ENCODE peak calls at places on chromosomes 3 and 15, in four cellular contexts. One of them, this sample, is unnamed.

GRCh38 chr15:67873777-67874176 is 33.9 kb upstream of the RNU6-1 start:
- DNase-seq in HFF-Myc: no peak
- DNase-seq in endothelial cell of umbilical vein: no peak
- DNase-seq in omental fat pad: no peak
- DNase-seq in this sample: no peak

GRCh38 chr3:130688015-130688414 is 58.6 kb downstream of the PIK3R4 start:
- DNase-seq in HFF-Myc: no peak
- DNase-seq in endothelial cell of umbilical vein: no peak
- DNase-seq in omental fat pad: no peak
- DNase-seq in this sample: no peak

GRCh38 chr15:33547876-33548275 is 237.1 kb downstream of the RYR3 start:
- DNase-seq in HFF-Myc: peak
- DNase-seq in endothelial cell of umbilical vein: peak
- DNase-seq in omental fat pad: no peak
- DNase-seq in this sample: no peak

GRCh38 chr3:184730924-184731323 is 19.1 kb upstream of the MAGEF1 start:
- DNase-seq in HFF-Myc: no peak
- DNase-seq in endothelial cell of umbilical vein: no peak
- DNase-seq in omental fat pad: no peak
- DNase-seq in this sample: no peak

GRCh38 chr3:195849322-195850074 is 37.8 kb upstream of the MUC4 start:
- DNase-seq in HFF-Myc: no peak
- DNase-seq in endothelial cell of umbilical vein: peak
- DNase-seq in omental fat pad: no peak
- DNase-seq in this sample: no peak

GRCh38 chr3:60650171-60650570 is 601.1 kb downstream of the FHIT start:
- DNase-seq in HFF-Myc: no peak
- DNase-seq in endothelial cell of umbilical vein: no peak
- DNase-seq in omental fat pad: no peak
- DNase-seq in this sample: no peak

GRCh38 chr3:49717539-49718418 is 1.7 kb downstream of the AMIGO3 start:
- DNase-seq in HFF-Myc: no peak
- DNase-seq in endothelial cell of umbilical vein: no peak
- DNase-seq in omental fat pad: no peak
- DNase-seq in this sample: no peak

GRCh38 chr3:179432021-179432420 is 19.2 kb downstream of the GNB4 start:
- DNase-seq in HFF-Myc: no peak
- DNase-seq in endothelial cell of umbilical vein: no peak
- DNase-seq in omental fat pad: no peak
- DNase-seq in this sample: no peak

GRCh38 chr3:197238842-197239241 is 59.6 kb downstream of the DLG1 start:
- DNase-seq in HFF-Myc: no peak
- DNase-seq in endothelial cell of umbilical vein: no peak
- DNase-seq in omental fat pad: no peak
- DNase-seq in this sample: no peak

GRCh38 chr3:138640537-138640936 is 32.0 kb downstream of the FAIM start:
- DNase-seq in HFF-Myc: no peak
- DNase-seq in endothelial cell of umbilical vein: no peak
- DNase-seq in omental fat pad: no peak
- DNase-seq in this sample: no peak

GRCh38 chr3:128190501-128190900 is 37.2 kb downstream of the EEFSEC start:
- DNase-seq in HFF-Myc: no peak
- DNase-seq in endothelial cell of umbilical vein: no peak
- DNase-seq in omental fat pad: no peak
- DNase-seq in this sample: no peak

GRCh38 chr15:40307421-40308165 is at the start of gene PLCB2:
- DNase-seq in HFF-Myc: no peak
- DNase-seq in endothelial cell of umbilical vein: no peak
- DNase-seq in omental fat pad: no peak
- DNase-seq in this sample: peak

GRCh38 chr15:66023322-66023972 is 154.2 kb downstream of the RAB11A start:
- DNase-seq in HFF-Myc: no peak
- DNase-seq in endothelial cell of umbilical vein: no peak
- DNase-seq in omental fat pad: no peak
- DNase-seq in this sample: no peak

GRCh38 chr3:50924638-50925037 is 249.9 kb downstream of the DOCK3 start:
- DNase-seq in HFF-Myc: no peak
- DNase-seq in endothelial cell of umbilical vein: no peak
- DNase-seq in omental fat pad: no peak
- DNase-seq in this sample: no peak

GRCh38 chr3:140147965-140148490 is 213.0 kb downstream of the CLSTN2 start:
- DNase-seq in HFF-Myc: no peak
- DNase-seq in endothelial cell of umbilical vein: no peak
- DNase-seq in omental fat pad: no peak
- DNase-seq in this sample: no peak

GRCh38 chr15:84826369-84826823 is 9.2 kb downstream of the ALPK3 start:
- DNase-seq in HFF-Myc: no peak
- DNase-seq in endothelial cell of umbilical vein: no peak
- DNase-seq in omental fat pad: no peak
- DNase-seq in this sample: no peak

GRCh38 chr3:30511524-30512278 is 94.7 kb upstream of the TGFBR2 start:
- DNase-seq in HFF-Myc: peak
- DNase-seq in endothelial cell of umbilical vein: peak
- DNase-seq in omental fat pad: no peak
- DNase-seq in this sample: no peak

GRCh38 chr3:142947799-142948575 is 15.5 kb downstream of the PAQR9 start:
- DNase-seq in HFF-Myc: no peak
- DNase-seq in endothelial cell of umbilical vein: no peak
- DNase-seq in omental fat pad: no peak
- DNase-seq in this sample: no peak

GRCh38 chr15:58957101-58957973 is 23.9 kb upstream of the SLTM start:
- DNase-seq in HFF-Myc: no peak
- DNase-seq in endothelial cell of umbilical vein: peak
- DNase-seq in omental fat pad: no peak
- DNase-seq in this sample: peak

GRCh38 chr3:172869356-172869755 is 118.8 kb downstream of the ECT2 start:
- DNase-seq in HFF-Myc: peak
- DNase-seq in endothelial cell of umbilical vein: no peak
- DNase-seq in omental fat pad: no peak
- DNase-seq in this sample: no peak

GRCh38 chr3:69326821-69327433 is 59.0 kb downstream of the FRMD4B start:
- DNase-seq in HFF-Myc: no peak
- DNase-seq in endothelial cell of umbilical vein: peak
- DNase-seq in omental fat pad: no peak
- DNase-seq in this sample: no peak

GRCh38 chr3:90056633-90057032 is 949.2 kb downstream of the EPHA3 start:
- DNase-seq in HFF-Myc: no peak
- DNase-seq in endothelial cell of umbilical vein: no peak
- DNase-seq in omental fat pad: no peak
- DNase-seq in this sample: no peak

GRCh38 chr15:81294501-81294850 is 29.5 kb downstream of the STARD5 start:
- DNase-seq in HFF-Myc: no peak
- DNase-seq in endothelial cell of umbilical vein: no peak
- DNase-seq in omental fat pad: no peak
- DNase-seq in this sample: no peak

GRCh38 chr3:46695177-46695961 is 1.9 kb upstream of the ALS2CL start:
- DNase-seq in HFF-Myc: no peak
- DNase-seq in endothelial cell of umbilical vein: peak
- DNase-seq in omental fat pad: peak
- DNase-seq in this sample: no peak

GRCh38 chr3:185176756-185177359 is 24.0 kb upstream of the C3orf70 start:
- DNase-seq in HFF-Myc: no peak
- DNase-seq in endothelial cell of umbilical vein: peak
- DNase-seq in omental fat pad: no peak
- DNase-seq in this sample: no peak

GRCh38 chr3:187288176-187288893 is 3.2 kb downstream of the MASP1 start:
- DNase-seq in HFF-Myc: no peak
- DNase-seq in endothelial cell of umbilical vein: peak
- DNase-seq in omental fat pad: no peak
- DNase-seq in this sample: no peak

GRCh38 chr15:57671636-57672035 is 34.9 kb upstream of the POLR2M start:
- DNase-seq in HFF-Myc: no peak
- DNase-seq in endothelial cell of umbilical vein: peak
- DNase-seq in omental fat pad: no peak
- DNase-seq in this sample: no peak

GRCh38 chr3:78660958-78661357 is 1106.8 kb downstream of the ROBO1 start:
- DNase-seq in HFF-Myc: no peak
- DNase-seq in endothelial cell of umbilical vein: no peak
- DNase-seq in omental fat pad: no peak
- DNase-seq in this sample: no peak

GRCh38 chr3:72664171-72664570 is 184.1 kb downstream of the SHQ1 start:
- DNase-seq in HFF-Myc: no peak
- DNase-seq in endothelial cell of umbilical vein: no peak
- DNase-seq in omental fat pad: no peak
- DNase-seq in this sample: no peak
- TF ChIP-seq CTCF in HFF-Myc: no peak
- TF ChIP-seq CTCF in endothelial cell of umbilical vein: no peak
- TF ChIP-seq CTCF in omental fat pad: no peak
- TF ChIP-seq CTCF in this sample: no peak

GRCh38 chr3:75295013-75295412 is 369.1 kb upstream of the FRG2C start:
- DNase-seq in HFF-Myc: no peak
- DNase-seq in endothelial cell of umbilical vein: no peak
- DNase-seq in omental fat pad: no peak
- DNase-seq in this sample: no peak
- TF ChIP-seq CTCF in HFF-Myc: no peak
- TF ChIP-seq CTCF in endothelial cell of umbilical vein: no peak
- TF ChIP-seq CTCF in omental fat pad: no peak
- TF ChIP-seq CTCF in this sample: no peak

GRCh38 chr3:125606291-125606690 is 11.0 kb upstream of the OSBPL11 start:
- DNase-seq in HFF-Myc: no peak
- DNase-seq in endothelial cell of umbilical vein: no peak
- DNase-seq in omental fat pad: no peak
- DNase-seq in this sample: no peak

GRCh38 chr3:125608419-125608818 is 13.1 kb upstream of the OSBPL11 start:
- DNase-seq in HFF-Myc: no peak
- DNase-seq in endothelial cell of umbilical vein: no peak
- DNase-seq in omental fat pad: no peak
- DNase-seq in this sample: no peak

GRCh38 chr3:125605771-125606170 is 10.5 kb upstream of the OSBPL11 start:
- DNase-seq in HFF-Myc: no peak
- DNase-seq in endothelial cell of umbilical vein: no peak
- DNase-seq in omental fat pad: no peak
- DNase-seq in this sample: no peak

DNA sequence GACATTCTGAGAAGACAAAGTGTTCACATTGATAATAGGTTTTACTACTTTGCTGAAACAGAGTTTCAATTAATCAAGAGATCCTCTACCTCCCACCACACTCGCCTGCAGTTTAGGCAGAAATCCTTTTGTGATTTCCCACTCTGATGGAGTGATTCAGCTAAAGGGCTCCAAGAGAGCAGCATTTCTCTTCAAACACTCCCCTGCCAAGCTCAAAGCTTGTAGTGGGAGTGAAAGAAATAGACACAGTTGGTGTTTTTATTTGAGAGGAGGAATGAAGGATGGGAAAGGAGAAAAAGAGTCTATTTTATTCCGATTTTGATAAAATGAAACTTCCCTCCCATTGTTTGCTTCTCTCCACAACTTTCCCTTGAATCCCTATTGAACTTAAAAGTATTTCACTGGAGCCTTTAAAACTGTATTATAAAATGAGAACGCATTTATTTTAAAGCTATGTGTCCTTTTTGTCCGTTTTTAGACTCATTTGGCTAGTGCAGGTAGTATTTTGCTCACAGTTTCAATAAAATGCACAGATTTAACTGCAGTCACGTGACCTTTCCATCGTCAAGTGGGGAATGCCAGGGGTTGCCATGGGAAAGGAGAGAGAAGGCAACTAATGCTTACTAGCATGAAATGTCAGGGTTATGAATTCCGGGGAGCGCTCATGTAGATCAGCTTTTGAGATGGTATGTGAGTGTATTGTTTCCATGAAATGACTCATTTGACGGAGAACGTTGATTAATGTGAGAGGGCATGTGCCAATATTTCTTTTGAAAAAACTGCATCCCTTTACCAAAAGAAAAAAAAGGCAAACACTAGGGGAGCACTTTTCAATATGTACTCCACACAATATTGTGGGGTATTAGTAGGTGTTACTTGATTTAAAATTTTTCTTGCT is 7.7 kb upstream of the OSBPL11 start:
- DNase-seq in HFF-Myc: no peak
- DNase-seq in endothelial cell of umbilical vein: peak
- DNase-seq in omental fat pad: no peak
- DNase-seq in this sample: no peak
- TF ChIP-seq CTCF in HFF-Myc: no peak
- TF ChIP-seq CTCF in endothelial cell of umbilical vein: peak
- TF ChIP-seq CTCF in omental fat pad: no peak
- TF ChIP-seq CTCF in this sample: no peak

DNA sequence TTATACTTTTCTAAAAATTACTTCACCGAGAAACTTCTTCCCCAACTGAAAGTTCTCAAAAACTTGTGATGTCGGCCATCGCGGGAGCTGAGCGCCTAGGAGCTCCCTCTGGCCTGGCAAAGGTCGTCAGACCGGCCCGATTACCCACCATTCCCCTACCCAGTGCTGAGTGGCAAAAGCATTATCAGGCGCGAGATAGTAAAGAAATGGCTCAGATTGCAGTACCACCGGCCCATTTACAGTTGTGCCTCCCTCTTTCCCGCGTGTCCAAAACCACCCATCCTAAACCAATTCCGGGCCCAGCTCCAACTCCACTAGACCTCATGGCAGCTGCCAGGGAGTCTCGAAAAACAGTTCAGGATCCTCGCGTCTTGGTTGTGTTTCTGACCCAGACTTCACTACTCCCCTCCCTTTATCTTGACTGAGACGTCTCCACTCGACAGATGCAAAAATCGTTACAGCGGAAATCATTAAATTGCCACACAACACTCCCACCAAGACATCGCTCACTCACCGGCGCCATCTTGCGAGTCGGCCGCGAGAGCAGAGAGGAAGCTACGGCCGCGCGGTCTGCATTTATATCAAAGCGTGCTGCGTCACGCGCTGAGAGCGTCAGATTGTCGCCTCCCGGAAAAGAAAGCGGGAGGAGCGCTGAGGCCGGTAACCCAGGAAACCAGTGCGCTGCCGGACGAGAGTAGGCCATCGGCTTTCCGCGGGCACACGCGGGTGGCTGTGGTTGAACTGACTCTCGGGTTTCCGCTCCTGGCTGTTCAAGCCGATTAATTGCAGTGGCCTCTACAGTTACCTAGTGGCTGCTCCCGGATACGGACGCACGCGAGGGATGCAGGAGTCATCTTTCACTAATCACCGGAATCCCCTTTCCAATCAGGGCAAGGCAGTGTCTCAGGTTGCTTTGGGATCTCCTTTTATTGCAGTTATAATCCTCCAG is at the start of gene RPL22L1:
- DNase-seq in HFF-Myc: peak
- DNase-seq in endothelial cell of umbilical vein: peak
- DNase-seq in omental fat pad: peak
- DNase-seq in this sample: peak
- TF ChIP-seq CTCF in HFF-Myc: no peak
- TF ChIP-seq CTCF in endothelial cell of umbilical vein: peak
- TF ChIP-seq CTCF in omental fat pad: no peak
- TF ChIP-seq CTCF in this sample: no peak

This sample was measured in natural killer cell.